ENCODE peak calls at places on chromosomes 11 and 22, in ten cellular contexts. One of them, this sample, is unnamed.

GRCh38 chr22:41181349-41182241 is 23.5 kb upstream of the L3MBTL2 start:
- DNase-seq in A549: no peak
- DNase-seq in vagina: no peak
- DNase-seq in IMR-90: peak
- DNase-seq in adrenal gland: no peak
- DNase-seq in esophagus squamous epithelium: no peak
- DNase-seq in upper lobe of left lung: no peak
- DNase-seq in right lobe of liver: no peak
- DNase-seq in stomach: no peak
- DNase-seq in endothelial cell of umbilical vein: peak
- DNase-seq in this sample: peak

GRCh38 chr11:14148653-14149273 is 186.2 kb downstream of the SPON1 start:
- DNase-seq in A549: peak
- DNase-seq in right lobe of liver: no peak
- DNase-seq in IMR-90: peak
- DNase-seq in adrenal gland: no peak
- DNase-seq in endothelial cell of umbilical vein: peak
- DNase-seq in upper lobe of left lung: no peak
- DNase-seq in esophagus squamous epithelium: no peak
- DNase-seq in vagina: no peak
- DNase-seq in stomach: no peak
- DNase-seq in this sample: no peak

GRCh38 chr11:108606495-108607160 is 13.1 kb upstream of the EXPH5 start:
- DNase-seq in adrenal gland: no peak
- DNase-seq in stomach: no peak
- DNase-seq in esophagus squamous epithelium: no peak
- DNase-seq in endothelial cell of umbilical vein: no peak
- DNase-seq in vagina: no peak
- DNase-seq in upper lobe of left lung: no peak
- DNase-seq in A549: no peak
- DNase-seq in right lobe of liver: no peak
- DNase-seq in IMR-90: peak
- DNase-seq in this sample: no peak

GRCh38 chr11:34044664-34045485 is 6.7 kb upstream of the CAPRIN1 start:
- DNase-seq in endothelial cell of umbilical vein: peak
- DNase-seq in stomach: no peak
- DNase-seq in upper lobe of left lung: no peak
- DNase-seq in A549: peak
- DNase-seq in vagina: no peak
- DNase-seq in IMR-90: peak
- DNase-seq in right lobe of liver: no peak
- DNase-seq in adrenal gland: peak
- DNase-seq in esophagus squamous epithelium: no peak
- DNase-seq in this sample: peak

GRCh38 chr11:14451825-14452224 is 47.8 kb downstream of the COPB1 start:
- DNase-seq in stomach: no peak
- DNase-seq in A549: no peak
- DNase-seq in right lobe of liver: no peak
- DNase-seq in adrenal gland: no peak
- DNase-seq in IMR-90: peak
- DNase-seq in upper lobe of left lung: no peak
- DNase-seq in esophagus squamous epithelium: no peak
- DNase-seq in endothelial cell of umbilical vein: no peak
- DNase-seq in vagina: no peak
- DNase-seq in this sample: no peak

GRCh38 chr11:72580648-72580950 is 93.6 kb downstream of the PDE2A start:
- DNase-seq in A549: no peak
- DNase-seq in vagina: no peak
- DNase-seq in IMR-90: no peak
- DNase-seq in stomach: no peak
- DNase-seq in upper lobe of left lung: no peak
- DNase-seq in endothelial cell of umbilical vein: no peak
- DNase-seq in right lobe of liver: no peak
- DNase-seq in esophagus squamous epithelium: no peak
- DNase-seq in adrenal gland: peak
- DNase-seq in this sample: no peak

GRCh38 chr11:19570889-19571288 is 141.7 kb upstream of the NAV2 start:
- DNase-seq in adrenal gland: no peak
- DNase-seq in stomach: no peak
- DNase-seq in vagina: no peak
- DNase-seq in endothelial cell of umbilical vein: no peak
- DNase-seq in right lobe of liver: no peak
- DNase-seq in A549: no peak
- DNase-seq in upper lobe of left lung: no peak
- DNase-seq in IMR-90: no peak
- DNase-seq in esophagus squamous epithelium: no peak
- DNase-seq in this sample: no peak

GRCh38 chr11:82810738-82811137 is 77.1 kb upstream of the FAM181B start:
- DNase-seq in right lobe of liver: no peak
- DNase-seq in adrenal gland: no peak
- DNase-seq in IMR-90: no peak
- DNase-seq in endothelial cell of umbilical vein: no peak
- DNase-seq in A549: no peak
- DNase-seq in stomach: no peak
- DNase-seq in upper lobe of left lung: no peak
- DNase-seq in esophagus squamous epithelium: no peak
- DNase-seq in vagina: no peak
- DNase-seq in this sample: no peak

GRCh38 chr11:74896311-74896710 is 52.6 kb downstream of the XRRA1 start:
- DNase-seq in IMR-90: no peak
- DNase-seq in right lobe of liver: peak
- DNase-seq in esophagus squamous epithelium: no peak
- DNase-seq in A549: no peak
- DNase-seq in stomach: no peak
- DNase-seq in upper lobe of left lung: no peak
- DNase-seq in endothelial cell of umbilical vein: no peak
- DNase-seq in adrenal gland: no peak
- DNase-seq in vagina: no peak
- DNase-seq in this sample: no peak

GRCh38 chr11:59891781-59892181 is 13.2 kb downstream of the OOSP3 start:
- DNase-seq in stomach: no peak
- DNase-seq in right lobe of liver: no peak
- DNase-seq in A549: no peak
- DNase-seq in IMR-90: no peak
- DNase-seq in esophagus squamous epithelium: no peak
- DNase-seq in vagina: no peak
- DNase-seq in upper lobe of left lung: no peak
- DNase-seq in adrenal gland: no peak
- DNase-seq in endothelial cell of umbilical vein: no peak
- DNase-seq in this sample: no peak

GRCh38 chr11:126310992-126311310 is 7.1 kb downstream of the DCPS start:
- DNase-seq in IMR-90: peak
- DNase-seq in vagina: no peak
- DNase-seq in right lobe of liver: no peak
- DNase-seq in adrenal gland: no peak
- DNase-seq in endothelial cell of umbilical vein: no peak
- DNase-seq in A549: no peak
- DNase-seq in stomach: no peak
- DNase-seq in esophagus squamous epithelium: no peak
- DNase-seq in upper lobe of left lung: no peak
- DNase-seq in this sample: no peak

GRCh38 chr11:114438303-114438702 is 964 bp upstream of the REXO2 start:
- DNase-seq in stomach: no peak
- DNase-seq in esophagus squamous epithelium: no peak
- DNase-seq in IMR-90: peak
- DNase-seq in A549: no peak
- DNase-seq in endothelial cell of umbilical vein: peak
- DNase-seq in vagina: no peak
- DNase-seq in adrenal gland: no peak
- DNase-seq in right lobe of liver: no peak
- DNase-seq in upper lobe of left lung: no peak
- DNase-seq in this sample: no peak

GRCh38 chr11:59172345-59173079 is 580 bp downstream of the DTX4 start:
- DNase-seq in upper lobe of left lung: peak
- DNase-seq in IMR-90: no peak
- DNase-seq in A549: no peak
- DNase-seq in right lobe of liver: peak
- DNase-seq in vagina: no peak
- DNase-seq in esophagus squamous epithelium: no peak
- DNase-seq in adrenal gland: no peak
- DNase-seq in endothelial cell of umbilical vein: no peak
- DNase-seq in stomach: peak
- DNase-seq in this sample: peak

GRCh38 chr22:49903322-49904039 is 14.8 kb downstream of the ALG12 start:
- DNase-seq in stomach: no peak
- DNase-seq in adrenal gland: no peak
- DNase-seq in right lobe of liver: no peak
- DNase-seq in A549: no peak
- DNase-seq in endothelial cell of umbilical vein: no peak
- DNase-seq in IMR-90: no peak
- DNase-seq in vagina: no peak
- DNase-seq in upper lobe of left lung: no peak
- DNase-seq in esophagus squamous epithelium: no peak
- DNase-seq in this sample: no peak

GRCh38 chr11:133936551-133936950 is 20.2 kb downstream of the IGSF9B start:
- DNase-seq in upper lobe of left lung: no peak
- DNase-seq in A549: no peak
- DNase-seq in esophagus squamous epithelium: no peak
- DNase-seq in stomach: no peak
- DNase-seq in IMR-90: no peak
- DNase-seq in vagina: no peak
- DNase-seq in adrenal gland: no peak
- DNase-seq in right lobe of liver: no peak
- DNase-seq in endothelial cell of umbilical vein: no peak
- DNase-seq in this sample: no peak

DNA sequence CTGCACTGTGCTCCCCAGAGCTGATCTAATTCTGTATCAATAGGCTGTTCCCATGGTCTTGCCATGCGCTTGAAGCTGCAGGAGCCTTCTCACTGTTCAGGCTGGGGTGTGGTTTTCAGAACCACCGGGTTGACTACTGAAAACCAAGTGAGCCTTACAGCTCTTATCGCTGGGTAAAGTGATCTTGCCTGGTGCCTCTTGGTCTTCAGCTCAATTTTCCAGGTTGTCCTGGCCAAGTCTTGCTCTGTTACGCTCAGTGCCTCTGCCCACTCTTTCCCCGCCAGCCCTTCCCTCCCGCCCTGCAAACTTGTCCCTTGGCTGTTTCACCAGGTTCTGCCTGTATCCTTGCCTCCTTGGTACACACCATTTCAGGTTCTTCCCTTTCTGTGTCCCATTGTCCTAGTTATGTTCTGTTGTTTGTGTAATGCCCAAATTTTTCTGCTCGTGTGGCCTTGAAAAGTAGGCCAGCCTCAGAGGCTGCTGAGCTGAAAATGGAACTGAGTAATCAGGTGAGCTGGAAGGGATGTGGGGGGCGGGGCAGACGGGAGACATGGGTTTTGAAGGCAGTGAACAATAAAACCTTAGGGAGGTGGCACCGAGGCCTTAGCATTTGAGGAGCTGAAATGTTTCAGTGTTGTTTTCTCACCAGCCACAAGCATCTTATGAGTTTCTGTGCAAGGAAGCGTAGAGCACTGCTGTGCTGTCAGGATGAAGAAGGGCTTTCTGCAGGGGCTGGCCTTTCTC is 11.2 kb downstream of the PEX26 start:
- DNase-seq in A549: no peak
- DNase-seq in IMR-90: no peak
- DNase-seq in right lobe of liver: no peak
- DNase-seq in stomach: no peak
- DNase-seq in endothelial cell of umbilical vein: no peak
- DNase-seq in upper lobe of left lung: no peak
- DNase-seq in adrenal gland: peak
- DNase-seq in vagina: no peak
- DNase-seq in esophagus squamous epithelium: no peak
- DNase-seq in this sample: peak
- TF ChIP-seq POLR2A in A549: no peak
- TF ChIP-seq POLR2A in IMR-90: no peak
- TF ChIP-seq POLR2A in right lobe of liver: no peak
- TF ChIP-seq POLR2A in stomach: no peak
- TF ChIP-seq POLR2A in endothelial cell of umbilical vein: no peak
- TF ChIP-seq POLR2A in upper lobe of left lung: no peak
- TF ChIP-seq POLR2A in adrenal gland: no peak
- TF ChIP-seq POLR2A in vagina: no peak
- TF ChIP-seq POLR2A in esophagus squamous epithelium: no peak
- TF ChIP-seq POLR2A in this sample: no peak

GRCh38 chr11:2270322-2271076 is at the start of gene ASCL2:
- DNase-seq in esophagus squamous epithelium: no peak
- DNase-seq in adrenal gland: no peak
- DNase-seq in vagina: peak
- DNase-seq in endothelial cell of umbilical vein: no peak
- DNase-seq in stomach: peak
- DNase-seq in upper lobe of left lung: no peak
- DNase-seq in right lobe of liver: peak
- DNase-seq in A549: no peak
- DNase-seq in IMR-90: no peak
- DNase-seq in this sample: peak
- H3K4me3 ChIP-seq in esophagus squamous epithelium: peak
- H3K4me3 ChIP-seq in adrenal gland: peak
- H3K4me3 ChIP-seq in vagina: peak
- H3K4me3 ChIP-seq in endothelial cell of umbilical vein: no peak
- H3K4me3 ChIP-seq in stomach: peak
- H3K4me3 ChIP-seq in upper lobe of left lung: peak
- H3K4me3 ChIP-seq in right lobe of liver: peak
- H3K4me3 ChIP-seq in A549: peak
- H3K4me3 ChIP-seq in IMR-90: no peak
- H3K4me3 ChIP-seq in this sample: peak

GRCh38 chr11:67261635-67261941 is 4.7 kb upstream of the GRK2 start:
- DNase-seq in adrenal gland: no peak
- DNase-seq in stomach: no peak
- DNase-seq in IMR-90: no peak
- DNase-seq in vagina: no peak
- DNase-seq in A549: no peak
- DNase-seq in esophagus squamous epithelium: no peak
- DNase-seq in upper lobe of left lung: no peak
- DNase-seq in endothelial cell of umbilical vein: no peak
- DNase-seq in right lobe of liver: peak
- DNase-seq in this sample: no peak
- TF ChIP-seq CTCF in adrenal gland: no peak
- TF ChIP-seq CTCF in stomach: no peak
- TF ChIP-seq CTCF in IMR-90: peak
- TF ChIP-seq CTCF in vagina: no peak
- TF ChIP-seq CTCF in A549: peak
- TF ChIP-seq CTCF in esophagus squamous epithelium: no peak
- TF ChIP-seq CTCF in upper lobe of left lung: no peak
- TF ChIP-seq CTCF in endothelial cell of umbilical vein: peak
- TF ChIP-seq CTCF in right lobe of liver: no peak
- TF ChIP-seq CTCF in this sample: no peak

GRCh38 chr11:100769617-100770016 is 82.5 kb downstream of the ARHGAP42 start:
- DNase-seq in right lobe of liver: no peak
- DNase-seq in esophagus squamous epithelium: no peak
- DNase-seq in A549: no peak
- DNase-seq in adrenal gland: no peak
- DNase-seq in vagina: no peak
- DNase-seq in endothelial cell of umbilical vein: no peak
- DNase-seq in IMR-90: no peak
- DNase-seq in stomach: no peak
- DNase-seq in upper lobe of left lung: no peak
- DNase-seq in this sample: no peak

GRCh38 chr11:100774859-100775258 is 87.8 kb downstream of the ARHGAP42 start:
- DNase-seq in A549: no peak
- DNase-seq in right lobe of liver: no peak
- DNase-seq in endothelial cell of umbilical vein: no peak
- DNase-seq in upper lobe of left lung: no peak
- DNase-seq in vagina: no peak
- DNase-seq in stomach: no peak
- DNase-seq in adrenal gland: no peak
- DNase-seq in esophagus squamous epithelium: no peak
- DNase-seq in IMR-90: no peak
- DNase-seq in this sample: no peak

GRCh38 chr11:100774132-100774531 is 87.0 kb downstream of the ARHGAP42 start:
- DNase-seq in IMR-90: no peak
- DNase-seq in stomach: no peak
- DNase-seq in adrenal gland: no peak
- DNase-seq in A549: no peak
- DNase-seq in upper lobe of left lung: no peak
- DNase-seq in right lobe of liver: no peak
- DNase-seq in esophagus squamous epithelium: no peak
- DNase-seq in endothelial cell of umbilical vein: no peak
- DNase-seq in vagina: no peak
- DNase-seq in this sample: no peak

GRCh38 chr11:100769165-100769564 is 82.1 kb downstream of the ARHGAP42 start:
- DNase-seq in adrenal gland: no peak
- DNase-seq in vagina: no peak
- DNase-seq in upper lobe of left lung: no peak
- DNase-seq in stomach: no peak
- DNase-seq in esophagus squamous epithelium: no peak
- DNase-seq in endothelial cell of umbilical vein: no peak
- DNase-seq in A549: no peak
- DNase-seq in right lobe of liver: no peak
- DNase-seq in IMR-90: no peak
- DNase-seq in this sample: no peak
- TF ChIP-seq POLR2A in adrenal gland: no peak
- TF ChIP-seq POLR2A in vagina: no peak
- TF ChIP-seq POLR2A in upper lobe of left lung: no peak
- TF ChIP-seq POLR2A in stomach: no peak
- TF ChIP-seq POLR2A in esophagus squamous epithelium: no peak
- TF ChIP-seq POLR2A in endothelial cell of umbilical vein: no peak
- TF ChIP-seq POLR2A in A549: no peak
- TF ChIP-seq POLR2A in right lobe of liver: no peak
- TF ChIP-seq POLR2A in IMR-90: no peak
- TF ChIP-seq POLR2A in this sample: no peak